ENCODE peak calls at places on chromosomes 1 and 21, in four cellular contexts. I, K, U and O are unnamed samples.
A peak's percentile ranks its signal among the peaks of the same experiment; 100 is the strongest.

GRCh38 chr21:42939581-42940413 is 14.4 kb upstream of the ERVH48-1 start:
- DNase-seq in I (peak; percentile 94), K (no peak), U (peak; percentile 99), O (no peak)

GRCh38 chr1:115478933-115479551 is 141.0 kb upstream of the NGF start:
- DNase-seq in I (no peak), K (peak; percentile 31), U (no peak), O (no peak)

GRCh38 chr1:207754942-207755689 is 3.3 kb downstream of the CD46 start:
- DNase-seq in I (no peak), K (no peak), U (no peak), O (no peak)

GRCh38 chr21:42276076-42276475 is 39.1 kb downstream of the TFF3 start:
- DNase-seq in I (no peak), K (no peak), U (no peak), O (no peak)

GRCh38 chr1:215672482-215672881 is 105.4 kb downstream of the KCTD3 start:
- DNase-seq in I (no peak), K (no peak), U (no peak), O (no peak)

GRCh38 chr1:184497962-184498723 is 111.3 kb downstream of the C1orf21 start:
- DNase-seq in I (no peak), K (peak; percentile 84), U (no peak), O (peak; percentile 53)

GRCh38 chr1:108691128-108691885 is 803 bp upstream of the PRPF38B start:
- DNase-seq in I (no peak), K (no peak), U (peak; percentile 5), O (no peak)

GRCh38 chr21:45768011-45768740 is 124.7 kb downstream of the PCBP3 start:
- DNase-seq in I (no peak), K (no peak), U (peak; percentile 24), O (no peak)

GRCh38 chr1:46735708-46736324 is 16.9 kb upstream of the EFCAB14 start:
- DNase-seq in I (no peak), K (peak; percentile 60), U (peak; percentile 60), O (peak; percentile 86)

GRCh38 chr1:30274176-30274936 is 449.0 kb downstream of the MATN1 start:
- DNase-seq in I (no peak), K (peak; percentile 30), U (no peak), O (no peak)

GRCh38 chr1:185674201-185674600 is 60.0 kb upstream of the HMCN1 start:
- DNase-seq in I (no peak), K (no peak), U (no peak), O (no peak)

GRCh38 chr1:232978091-232978634 is 27.8 kb downstream of the NTPCR start:
- DNase-seq in I (no peak), K (no peak), U (peak; percentile 52), O (no peak)

GRCh38 chr1:18446751-18447150 is 34.0 kb upstream of the KLHDC7A start:
- DNase-seq in I (no peak), K (no peak), U (no peak), O (no peak)

GRCh38 chr1:54117815-54118563 is 34.8 kb downstream of the CDCP2 start:
- DNase-seq in I (no peak), K (no peak), U (peak; percentile 40), O (no peak)

GRCh38 chr1:161705537-161705936 is 1.5 kb upstream of the FCRLA start:
- DNase-seq in I (no peak), K (no peak), U (no peak), O (no peak)

GRCh38 chr1:85404393-85404792 is 60.6 kb downstream of the DDAH1 start:
- DNase-seq in I (no peak), K (no peak), U (no peak), O (no peak)

GRCh38 chr1:45493116-45493697 is 2.2 kb upstream of the TESK2 start:
- DNase-seq in I (peak; percentile 48), K (peak; percentile 38), U (peak; percentile 51), O (peak; percentile 72)

GRCh38 chr1:52057245-52057644 is 1.1 kb downstream of the BTF3L4 start:
- DNase-seq in I (no peak), K (no peak), U (no peak), O (no peak)

GRCh38 chr1:39676951-39677350 is 5.0 kb upstream of the NT5C1A start:
- DNase-seq in I (no peak), K (no peak), U (no peak), O (no peak)

GRCh38 chr1:62391369-62391971 is 45.4 kb upstream of the USP1 start:
- DNase-seq in I (peak; percentile 24), K (peak; percentile 76), U (no peak), O (peak; percentile 74)

GRCh38 chr1:40313329-40313957 is 3.6 kb downstream of the COL9A2 start:
- DNase-seq in I (no peak), K (no peak), U (no peak), O (no peak)

GRCh38 chr1:202733251-202733650 is 23.0 kb upstream of the SYT2 start:
- DNase-seq in I (no peak), K (no peak), U (no peak), O (no peak)

GRCh38 chr1:40380817-40381216 is 7.3 kb downstream of the SMAP2 start:
- DNase-seq in I (no peak), K (no peak), U (no peak), O (no peak)

GRCh38 chr1:203628185-203628996 is 1.8 kb downstream of the ATP2B4 start:
- DNase-seq in I (peak; percentile 45), K (peak; percentile 94), U (peak; percentile 56), O (peak; percentile 98)

GRCh38 chr1:24711329-24711728 is 33.9 kb upstream of the CLIC4 start:
- DNase-seq in I (peak; percentile 57), K (no peak), U (no peak), O (no peak)

GRCh38 chr1:24714859-24715520 is 30.3 kb upstream of the CLIC4 start:
- DNase-seq in I (no peak), K (no peak), U (peak; percentile 47), O (no peak)

GRCh38 chr1:24715658-24716057 is 29.6 kb upstream of the CLIC4 start:
- DNase-seq in I (no peak), K (no peak), U (no peak), O (no peak)

GRCh38 chr1:24713176-24713575 is 32.1 kb upstream of the CLIC4 start:
- DNase-seq in I (peak; percentile 58), K (no peak), U (no peak), O (no peak)

GRCh38 chr1:24713736-24714135 is 31.5 kb upstream of the CLIC4 start:
- DNase-seq in I (no peak), K (no peak), U (no peak), O (peak; percentile 76)
- H2BK120ac ChIP-seq in I (peak overlapping the region; percentile 81), K (no peak overlapping the region), U (peak overlapping the region; percentile 99), O (no peak overlapping the region)

DNA sequence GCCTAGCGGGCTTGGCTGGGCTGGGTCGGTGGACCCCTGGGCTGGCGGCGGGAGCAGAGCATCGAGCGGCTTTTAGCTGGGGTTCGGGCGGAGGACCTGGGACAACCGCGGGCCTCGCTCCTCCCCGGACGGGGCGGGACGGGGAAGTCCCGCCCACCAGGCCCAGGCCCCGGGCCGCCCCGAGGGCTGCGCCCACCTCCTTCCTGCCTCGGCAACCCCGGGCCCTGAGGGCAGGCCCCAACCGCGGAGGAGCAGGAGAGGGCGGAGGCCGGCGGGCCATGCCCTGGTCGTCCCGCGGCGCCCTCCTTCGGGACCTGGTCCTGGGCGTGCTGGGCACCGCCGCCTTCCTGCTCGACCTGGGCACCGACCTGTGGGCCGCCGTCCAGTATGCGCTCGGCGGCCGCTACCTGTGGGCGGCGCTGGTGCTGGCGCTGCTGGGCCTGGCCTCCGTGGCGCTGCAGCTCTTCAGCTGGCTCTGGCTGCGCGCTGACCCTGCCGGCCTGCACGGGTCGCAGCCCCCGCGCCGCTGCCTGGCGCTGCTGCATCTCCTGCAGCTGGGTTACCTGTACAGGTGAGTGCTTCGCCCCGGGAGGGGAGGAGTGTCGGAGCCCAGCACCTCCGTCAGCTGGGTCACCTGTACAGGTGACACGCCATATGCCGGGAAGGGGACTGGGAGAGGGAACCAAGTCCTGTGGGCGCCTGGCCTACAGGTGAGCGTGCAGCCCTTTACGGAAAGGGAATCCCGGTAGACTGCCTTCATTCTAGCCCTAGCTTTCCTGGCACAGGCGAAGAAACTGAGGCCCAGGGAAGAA is at the start of gene XKR8:
- DNase-seq in I (peak; percentile 76), K (peak; percentile 90), U (peak; percentile 57), O (peak; percentile 94)
- H2BK120ac ChIP-seq in I (peak within 1 kb of the TSS; percentile 62), K (no peak within 1 kb of the TSS), U (peak within 1 kb of the TSS; percentile 85), O (no peak within 1 kb of the TSS)

DNA sequence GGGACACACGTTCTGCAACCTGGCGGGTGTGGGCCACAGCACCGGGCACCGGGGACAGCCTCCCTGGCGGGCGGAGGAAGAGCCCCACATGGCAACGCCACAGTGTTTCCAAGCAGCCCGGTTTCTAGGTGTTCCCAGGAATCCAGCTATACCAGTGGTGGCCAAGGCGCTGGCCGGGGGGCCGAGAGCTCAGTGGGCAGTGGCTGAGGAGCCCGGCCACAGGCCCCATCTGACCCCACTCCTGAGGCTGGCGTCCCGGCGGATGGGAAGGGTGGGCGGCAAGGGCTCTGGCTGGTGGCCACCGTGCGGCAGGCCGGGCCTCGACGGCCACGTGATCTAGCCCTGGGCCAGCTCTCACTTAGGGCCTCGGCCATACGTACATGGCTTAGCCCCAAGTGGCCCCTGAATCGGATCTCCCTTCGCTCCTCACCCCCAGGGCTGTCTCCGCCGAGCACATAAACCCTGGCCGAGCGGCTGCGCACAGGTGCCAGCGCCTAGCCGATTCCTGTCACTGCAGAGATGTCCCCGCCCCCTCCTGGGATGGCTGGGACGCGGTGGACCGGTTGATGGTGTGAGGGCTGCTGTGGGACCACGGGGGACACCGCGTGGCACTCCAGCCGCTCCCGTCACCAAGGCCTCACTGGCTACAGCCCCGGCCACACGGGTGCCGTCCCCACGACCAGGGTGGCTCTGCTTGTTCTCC is 68.6 kb downstream of the MORN1 start:
- DNase-seq in I (peak; percentile 89), K (no peak), U (no peak), O (no peak)
- H2BK120ac ChIP-seq in I (peak overlapping the region; percentile 89), K (peak overlapping the region; percentile 69), U (peak overlapping the region; percentile 45), O (no peak overlapping the region)

GRCh38 chr1:48207536-48208075 is 14.9 kb upstream of the SLC5A9 start:
- DNase-seq in I (no peak), K (no peak), U (no peak), O (no peak)
- H2BK120ac ChIP-seq in I (no peak overlapping the region), K (no peak overlapping the region), U (no peak overlapping the region), O (peak overlapping the region; percentile 23)

DNA sequence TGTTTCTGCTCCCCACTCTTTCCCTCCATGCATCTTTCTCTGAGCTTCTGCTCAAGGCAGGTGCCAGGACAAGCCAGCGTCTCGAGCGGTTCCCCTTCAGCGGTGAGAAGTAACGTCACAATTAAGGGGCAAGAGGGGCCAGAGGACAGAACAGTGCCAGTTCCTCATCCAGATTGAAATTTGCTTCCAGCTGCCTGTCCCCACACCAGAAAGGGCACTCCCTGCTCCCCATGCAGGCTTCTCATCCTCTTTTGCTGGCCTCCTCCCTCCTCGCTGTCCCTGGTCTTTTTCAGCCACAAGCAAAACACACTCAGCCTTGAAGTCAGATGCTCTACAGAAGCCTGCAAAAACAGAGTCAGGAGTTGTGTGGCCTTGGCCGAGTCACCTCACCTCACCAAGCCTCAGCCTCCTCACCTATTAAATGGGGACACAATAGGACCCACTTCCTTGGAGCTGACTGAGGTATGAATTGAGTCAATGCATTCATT is 35.0 kb upstream of the ECE1 start:
- DNase-seq in I (no peak), K (no peak), U (no peak), O (no peak)
- H2BK120ac ChIP-seq in I (peak overlapping the region; percentile 61), K (no peak overlapping the region), U (peak overlapping the region; percentile 93), O (peak overlapping the region; percentile 17)

GRCh38 chr1:48026701-48027532 is 29.7 kb upstream of the TRABD2B start:
- DNase-seq in I (no peak), K (no peak), U (no peak), O (peak; percentile 12)
- H2BK120ac ChIP-seq in I (no peak overlapping the region), K (no peak overlapping the region), U (no peak overlapping the region), O (peak overlapping the region; percentile 51)

GRCh38 chr1:34762474-34763141 is 3.1 kb downstream of the GJB4 start:
- DNase-seq in I (no peak), K (no peak), U (no peak), O (no peak)
- H2BK120ac ChIP-seq in I (no peak overlapping the region), K (no peak overlapping the region), U (no peak overlapping the region), O (no peak overlapping the region)